ENCODE peak calls at places on chromosomes 11 and 22, in nine cellular contexts. L is PC-3, Q is MM.1S, B is neural progenitor cell, R is OCI-LY7, O is HCT116, P is GM23248, K is hepatocyte, U is SK-N-SH. T is an unnamed sample. For H3K4me1, the result is how much of the 10 kb centered on the place peaks cover.

GRCh38 chr11:34238533-34238932 is 119.3 kb downstream of the ABTB2 start:
- DNase-seq in L (no peak), Q (no peak), B (no peak), R (no peak), O (no peak), P (peak), K (no peak), U (no peak), T (no peak)

GRCh38 chr11:129225190-129225589 is 33.1 kb upstream of the ARHGAP32 start:
- DNase-seq in L (peak), Q (no peak), B (no peak), R (no peak), O (no peak), P (peak), K (no peak), U (no peak), T (no peak)

GRCh38 chr22:44365196-44365802 is 52.5 kb upstream of the SHISAL1 start:
- DNase-seq in L (no peak), Q (no peak), B (no peak), R (no peak), O (no peak), P (peak), K (no peak), U (no peak), T (no peak)

GRCh38 chr11:117180020-117180419 is 1.5 kb downstream of the SIDT2 start:
- DNase-seq in L (no peak), Q (no peak), B (no peak), R (no peak), O (no peak), P (peak), K (no peak), U (peak), T (no peak)

GRCh38 chr11:2576536-2576935 is 123.3 kb downstream of the KCNQ1OT1 start:
- DNase-seq in L (no peak), Q (no peak), B (no peak), R (no peak), O (no peak), P (no peak), K (no peak), U (no peak), T (no peak)

GRCh38 chr22:41481131-41481830 is 12.4 kb downstream of the ACO2 start:
- DNase-seq in L (peak), Q (no peak), B (no peak), R (no peak), O (no peak), P (peak), K (no peak), U (no peak), T (no peak)

GRCh38 chr11:68974421-68975194 is 6.2 kb downstream of the MRGPRD start:
- DNase-seq in L (peak), Q (peak), B (no peak), R (peak), O (peak), P (peak), K (peak), U (no peak), T (peak)

GRCh38 chr11:99260696-99261095 is 239.9 kb downstream of the CNTN5 start:
- DNase-seq in L (peak), Q (no peak), B (no peak), R (no peak), O (no peak), P (no peak), K (no peak), U (no peak), T (peak)

GRCh38 chr11:46273511-46274205 is 3.8 kb upstream of the CREB3L1 start:
- DNase-seq in L (peak), Q (no peak), B (no peak), R (no peak), O (no peak), P (peak), K (peak), U (no peak), T (no peak)
- H3K4me1 ChIP-seq in L (under half), Q (under half), B (under half), R (under half), O (under half), P (under half), K (half or more), U (under half), T (under half)

GRCh38 chr22:45448431-45448830 is 34.9 kb downstream of the RIBC2 start:
- DNase-seq in L (no peak), Q (no peak), B (no peak), R (no peak), O (no peak), P (peak), K (no peak), U (no peak), T (no peak)
- TF ChIP-seq EZH2phosphoT487 in L (no peak), Q (no peak), B (no peak), R (no peak), O (no peak), P (no peak), K (no peak), U (no peak), T (no peak)

GRCh38 chr11:85137597-85137996 is 489.5 kb downstream of the DLG2 start:
- DNase-seq in L (no peak), Q (no peak), B (no peak), R (no peak), O (no peak), P (no peak), K (no peak), U (no peak), T (no peak)

GRCh38 chr11:85133636-85134035 is 493.5 kb downstream of the DLG2 start:
- DNase-seq in L (no peak), Q (no peak), B (peak), R (no peak), O (no peak), P (no peak), K (no peak), U (no peak), T (peak)

GRCh38 chr11:85132839-85133238 is 494.3 kb downstream of the DLG2 start:
- DNase-seq in L (no peak), Q (no peak), B (peak), R (no peak), O (no peak), P (peak), K (peak), U (no peak), T (peak)
- H2AFZ ChIP-seq in L (no peak), Q (no peak), B (peak), R (no peak), O (no peak), P (peak), K (peak), U (no peak), T (peak)

GRCh38 chr11:846496-847098 is 3.9 kb downstream of the TSPAN4 start:
- DNase-seq in L (no peak), Q (no peak), B (no peak), R (no peak), O (no peak), P (peak), K (no peak), U (no peak), T (no peak)
- H3K4me1 ChIP-seq in L (under half), Q (under half), B (under half), R (under half), O (under half), P (under half), K (half or more), U (under half), T (under half)